ENCODE peak calls at places on chromosomes 5 and 9, in six cellular contexts. One of them, this sample, is unnamed.

GRCh38 chr5:164356790-164357189 is 851.4 kb downstream of the MAT2B start:
- DNase-seq in LoVo: no peak
- DNase-seq in stimulated activated CD4-positive, alpha-beta T cell treated with anti-CD3 and anti-CD28 coated beads, Interleukin-12 subunit alpha, Interleukin-12 subunit beta, amount 100 ng/mL, for 48 hours: no peak
- DNase-seq in NCI-H2081: no peak
- DNase-seq in OCI-M1: peak
- DNase-seq in naive thymus-derived CD8-positive, alpha-beta T cell: no peak
- DNase-seq in this sample: no peak

GRCh38 chr5:139164020-139164419 is 34.1 kb downstream of the SIL1 start:
- DNase-seq in LoVo: no peak
- DNase-seq in stimulated activated CD4-positive, alpha-beta T cell treated with anti-CD3 and anti-CD28 coated beads, Interleukin-12 subunit alpha, Interleukin-12 subunit beta, amount 100 ng/mL, for 48 hours: no peak
- DNase-seq in NCI-H2081: no peak
- DNase-seq in OCI-M1: peak
- DNase-seq in naive thymus-derived CD8-positive, alpha-beta T cell: no peak
- DNase-seq in this sample: no peak

GRCh38 chr5:171965740-171966139 is 40.7 kb downstream of the FBXW11 start:
- DNase-seq in LoVo: no peak
- DNase-seq in stimulated activated CD4-positive, alpha-beta T cell treated with anti-CD3 and anti-CD28 coated beads, Interleukin-12 subunit alpha, Interleukin-12 subunit beta, amount 100 ng/mL, for 48 hours: no peak
- DNase-seq in NCI-H2081: no peak
- DNase-seq in OCI-M1: peak
- DNase-seq in naive thymus-derived CD8-positive, alpha-beta T cell: no peak
- DNase-seq in this sample: no peak

GRCh38 chr5:131515348-131515747 is 119.7 kb downstream of the RAPGEF6 start:
- DNase-seq in LoVo: no peak
- DNase-seq in stimulated activated CD4-positive, alpha-beta T cell treated with anti-CD3 and anti-CD28 coated beads, Interleukin-12 subunit alpha, Interleukin-12 subunit beta, amount 100 ng/mL, for 48 hours: no peak
- DNase-seq in NCI-H2081: no peak
- DNase-seq in OCI-M1: no peak
- DNase-seq in naive thymus-derived CD8-positive, alpha-beta T cell: no peak
- DNase-seq in this sample: no peak

GRCh38 chr5:172436874-172437369 is 17.4 kb downstream of the SH3PXD2B start:
- DNase-seq in LoVo: no peak
- DNase-seq in stimulated activated CD4-positive, alpha-beta T cell treated with anti-CD3 and anti-CD28 coated beads, Interleukin-12 subunit alpha, Interleukin-12 subunit beta, amount 100 ng/mL, for 48 hours: no peak
- DNase-seq in NCI-H2081: no peak
- DNase-seq in OCI-M1: no peak
- DNase-seq in naive thymus-derived CD8-positive, alpha-beta T cell: no peak
- DNase-seq in this sample: no peak

GRCh38 chr5:885127-885442 is 7.5 kb downstream of the BRD9 start:
- DNase-seq in LoVo: no peak
- DNase-seq in stimulated activated CD4-positive, alpha-beta T cell treated with anti-CD3 and anti-CD28 coated beads, Interleukin-12 subunit alpha, Interleukin-12 subunit beta, amount 100 ng/mL, for 48 hours: no peak
- DNase-seq in NCI-H2081: no peak
- DNase-seq in OCI-M1: no peak
- DNase-seq in naive thymus-derived CD8-positive, alpha-beta T cell: no peak
- DNase-seq in this sample: no peak

GRCh38 chr9:68690088-68690487 is 15.0 kb upstream of the PIP5K1B start:
- DNase-seq in LoVo: no peak
- DNase-seq in stimulated activated CD4-positive, alpha-beta T cell treated with anti-CD3 and anti-CD28 coated beads, Interleukin-12 subunit alpha, Interleukin-12 subunit beta, amount 100 ng/mL, for 48 hours: no peak
- DNase-seq in NCI-H2081: no peak
- DNase-seq in OCI-M1: peak
- DNase-seq in naive thymus-derived CD8-positive, alpha-beta T cell: no peak
- DNase-seq in this sample: no peak

GRCh38 chr5:58156977-58157701 is 302.7 kb downstream of the PLK2 start:
- DNase-seq in LoVo: no peak
- DNase-seq in stimulated activated CD4-positive, alpha-beta T cell treated with anti-CD3 and anti-CD28 coated beads, Interleukin-12 subunit alpha, Interleukin-12 subunit beta, amount 100 ng/mL, for 48 hours: no peak
- DNase-seq in NCI-H2081: no peak
- DNase-seq in OCI-M1: no peak
- DNase-seq in naive thymus-derived CD8-positive, alpha-beta T cell: no peak
- DNase-seq in this sample: no peak

GRCh38 chr5:31317642-31318041 is 124.2 kb downstream of the CDH6 start:
- DNase-seq in LoVo: no peak
- DNase-seq in stimulated activated CD4-positive, alpha-beta T cell treated with anti-CD3 and anti-CD28 coated beads, Interleukin-12 subunit alpha, Interleukin-12 subunit beta, amount 100 ng/mL, for 48 hours: no peak
- DNase-seq in NCI-H2081: no peak
- DNase-seq in OCI-M1: no peak
- DNase-seq in naive thymus-derived CD8-positive, alpha-beta T cell: no peak
- DNase-seq in this sample: no peak

GRCh38 chr9:21455320-21455719 is 15.1 kb downstream of the IFNA1 start:
- DNase-seq in LoVo: peak
- DNase-seq in stimulated activated CD4-positive, alpha-beta T cell treated with anti-CD3 and anti-CD28 coated beads, Interleukin-12 subunit alpha, Interleukin-12 subunit beta, amount 100 ng/mL, for 48 hours: peak
- DNase-seq in NCI-H2081: peak
- DNase-seq in OCI-M1: peak
- DNase-seq in naive thymus-derived CD8-positive, alpha-beta T cell: no peak
- DNase-seq in this sample: peak

GRCh38 chr5:112420111-112420864 is 1.2 kb upstream of the EPB41L4A start:
- DNase-seq in LoVo: peak
- DNase-seq in stimulated activated CD4-positive, alpha-beta T cell treated with anti-CD3 and anti-CD28 coated beads, Interleukin-12 subunit alpha, Interleukin-12 subunit beta, amount 100 ng/mL, for 48 hours: peak
- DNase-seq in NCI-H2081: peak
- DNase-seq in OCI-M1: peak
- DNase-seq in naive thymus-derived CD8-positive, alpha-beta T cell: no peak
- DNase-seq in this sample: peak

GRCh38 chr9:114035845-114036785 is 42.0 kb downstream of the AMBP start:
- DNase-seq in LoVo: no peak
- DNase-seq in stimulated activated CD4-positive, alpha-beta T cell treated with anti-CD3 and anti-CD28 coated beads, Interleukin-12 subunit alpha, Interleukin-12 subunit beta, amount 100 ng/mL, for 48 hours: no peak
- DNase-seq in NCI-H2081: no peak
- DNase-seq in OCI-M1: no peak
- DNase-seq in naive thymus-derived CD8-positive, alpha-beta T cell: no peak
- DNase-seq in this sample: no peak

GRCh38 chr9:133169102-133169501 is 5.4 kb upstream of the GBGT1 start:
- DNase-seq in LoVo: no peak
- DNase-seq in stimulated activated CD4-positive, alpha-beta T cell treated with anti-CD3 and anti-CD28 coated beads, Interleukin-12 subunit alpha, Interleukin-12 subunit beta, amount 100 ng/mL, for 48 hours: no peak
- DNase-seq in NCI-H2081: no peak
- DNase-seq in OCI-M1: no peak
- DNase-seq in naive thymus-derived CD8-positive, alpha-beta T cell: no peak
- DNase-seq in this sample: no peak

GRCh38 chr5:96742519-96742918 is 65.2 kb downstream of the ERAP1 start:
- DNase-seq in LoVo: no peak
- DNase-seq in stimulated activated CD4-positive, alpha-beta T cell treated with anti-CD3 and anti-CD28 coated beads, Interleukin-12 subunit alpha, Interleukin-12 subunit beta, amount 100 ng/mL, for 48 hours: no peak
- DNase-seq in NCI-H2081: no peak
- DNase-seq in OCI-M1: peak
- DNase-seq in naive thymus-derived CD8-positive, alpha-beta T cell: no peak
- DNase-seq in this sample: no peak

GRCh38 chr5:1466631-1467265 is 21.5 kb upstream of the SLC6A3 start:
- DNase-seq in LoVo: no peak
- DNase-seq in stimulated activated CD4-positive, alpha-beta T cell treated with anti-CD3 and anti-CD28 coated beads, Interleukin-12 subunit alpha, Interleukin-12 subunit beta, amount 100 ng/mL, for 48 hours: no peak
- DNase-seq in NCI-H2081: no peak
- DNase-seq in OCI-M1: no peak
- DNase-seq in naive thymus-derived CD8-positive, alpha-beta T cell: no peak
- DNase-seq in this sample: no peak

GRCh38 chr5:132526974-132527564 is 16.3 kb downstream of the IL5 start:
- DNase-seq in LoVo: no peak
- DNase-seq in stimulated activated CD4-positive, alpha-beta T cell treated with anti-CD3 and anti-CD28 coated beads, Interleukin-12 subunit alpha, Interleukin-12 subunit beta, amount 100 ng/mL, for 48 hours: no peak
- DNase-seq in NCI-H2081: no peak
- DNase-seq in OCI-M1: peak
- DNase-seq in naive thymus-derived CD8-positive, alpha-beta T cell: no peak
- DNase-seq in this sample: no peak

GRCh38 chr9:78865757-78866156 is 568.8 kb downstream of the PSAT1 start:
- DNase-seq in LoVo: no peak
- DNase-seq in stimulated activated CD4-positive, alpha-beta T cell treated with anti-CD3 and anti-CD28 coated beads, Interleukin-12 subunit alpha, Interleukin-12 subunit beta, amount 100 ng/mL, for 48 hours: no peak
- DNase-seq in NCI-H2081: peak
- DNase-seq in OCI-M1: no peak
- DNase-seq in naive thymus-derived CD8-positive, alpha-beta T cell: no peak
- DNase-seq in this sample: peak